ENCODE peak calls at places on chromosomes 4 and X, in six cellular contexts. N, C, S, D, A and K are unnamed samples.

GRCh38 chr4:180156684-180157083 is 2086.5 kb upstream of the TENM3 start:
- DNase-seq in N (no peak), C (no peak), S (no peak), D (no peak), A (no peak), K (no peak)

GRCh38 chrX:153430796-153431195 is 15.1 kb downstream of the TREX2 start:
- DNase-seq in N (no peak), C (no peak), S (no peak), D (no peak), A (no peak), K (no peak)

GRCh38 chrX:56932653-56933339 is 62.5 kb downstream of the SPIN3 start:
- DNase-seq in N (no peak), C (no peak), S (no peak), D (no peak), A (no peak), K (no peak)

GRCh38 chr4:107740381-107740780 is 20.3 kb upstream of the PAPSS1 start:
- DNase-seq in N (no peak), C (no peak), S (peak), D (no peak), A (no peak), K (no peak)

GRCh38 chr4:48792348-48793006 is 12.4 kb upstream of the FRYL start:
- DNase-seq in N (no peak), C (no peak), S (no peak), D (no peak), A (peak), K (no peak)

GRCh38 chrX:119475389-119476101 is 7.3 kb downstream of the SLC25A5 start:
- DNase-seq in N (no peak), C (no peak), S (peak), D (no peak), A (no peak), K (no peak)

GRCh38 chr4:159003420-159004253 is 99.2 kb upstream of the RAPGEF2 start:
- DNase-seq in N (no peak), C (no peak), S (no peak), D (no peak), A (no peak), K (no peak)

GRCh38 chr4:175536852-175537453 is 275.1 kb downstream of the GPM6A start:
- DNase-seq in N (no peak), C (peak), S (peak), D (peak), A (no peak), K (peak)

GRCh38 chr4:128288689-128289106 is 1.1 kb upstream of the PGRMC2 start:
- DNase-seq in N (no peak), C (no peak), S (peak), D (no peak), A (no peak), K (peak)

GRCh38 chr4:176774852-176775251 is 17.9 kb downstream of the VEGFC start:
- DNase-seq in N (no peak), C (no peak), S (peak), D (no peak), A (no peak), K (no peak)

GRCh38 chrX:154458954-154459829 is 1.1 kb downstream of the PLXNA3 start:
- DNase-seq in N (no peak), C (no peak), S (peak), D (no peak), A (no peak), K (no peak)

GRCh38 chr4:5976431-5976830 is 41.8 kb downstream of the C4orf50 start:
- DNase-seq in N (no peak), C (no peak), S (no peak), D (no peak), A (no peak), K (no peak)

GRCh38 chr4:173917255-173917960 is 366.1 kb downstream of the FBXO8 start:
- DNase-seq in N (no peak), C (no peak), S (no peak), D (no peak), A (no peak), K (no peak)

GRCh38 chrX:15043538-15043937 is 170.3 kb downstream of the MOSPD2 start:
- DNase-seq in N (no peak), C (peak), S (no peak), D (no peak), A (no peak), K (no peak)

GRCh38 chr4:138749303-138749702 is 266.3 kb upstream of the NOCT start:
- DNase-seq in N (no peak), C (no peak), S (no peak), D (peak), A (no peak), K (no peak)

GRCh38 chr4:5998333-5998936 is 19.8 kb downstream of the C4orf50 start:
- DNase-seq in N (no peak), C (peak), S (peak), D (peak), A (peak), K (no peak)

GRCh38 chr4:113958766-113959540 is 20.5 kb downstream of the ARSJ start:
- DNase-seq in N (no peak), C (no peak), S (peak), D (peak), A (no peak), K (peak)

GRCh38 chr4:183798921-183799307 is 106.2 kb upstream of the STOX2 start:
- DNase-seq in N (no peak), C (no peak), S (no peak), D (no peak), A (no peak), K (no peak)

GRCh38 chr4:174596513-174596912 is 74.2 kb upstream of the HPGD start:
- DNase-seq in N (no peak), C (no peak), S (no peak), D (no peak), A (no peak), K (no peak)

GRCh38 chrX:46954716-46955115 is 42.5 kb downstream of the JADE3 start:
- DNase-seq in N (no peak), C (no peak), S (no peak), D (no peak), A (no peak), K (no peak)